ENCODE peak calls at places on chromosomes 5 and 9, in six cellular contexts. One of them, this sample, is unnamed.

GRCh38 chr9:75876999-75877647 is 13.3 kb upstream of the PCSK5 start:
- DNase-seq in IMR-90: no peak
- DNase-seq in endodermal cell: no peak
- DNase-seq in endothelial cell of umbilical vein: no peak
- DNase-seq in SK-N-SH: no peak
- DNase-seq in mammary epithelial cell: no peak
- DNase-seq in this sample: no peak

GRCh38 chr5:91219141-91219802 is 163.8 kb downstream of the ARRDC3 start:
- DNase-seq in IMR-90: peak; percentile 85
- DNase-seq in endodermal cell: no peak
- DNase-seq in endothelial cell of umbilical vein: no peak
- DNase-seq in SK-N-SH: no peak
- DNase-seq in mammary epithelial cell: peak; percentile 82
- DNase-seq in this sample: no peak

GRCh38 chr9:135302329-135303279 is 177.0 kb upstream of the PPP1R26 start:
- DNase-seq in IMR-90: no peak
- DNase-seq in endodermal cell: peak; percentile 30
- DNase-seq in endothelial cell of umbilical vein: no peak
- DNase-seq in SK-N-SH: peak; percentile 15
- DNase-seq in mammary epithelial cell: no peak
- DNase-seq in this sample: no peak

GRCh38 chr5:121108725-121109124 is 644.6 kb downstream of the PRR16 start:
- DNase-seq in IMR-90: no peak
- DNase-seq in endodermal cell: peak; percentile 78
- DNase-seq in endothelial cell of umbilical vein: no peak
- DNase-seq in SK-N-SH: no peak
- DNase-seq in mammary epithelial cell: no peak
- DNase-seq in this sample: no peak

GRCh38 chr5:173680660-173681242 is 64.3 kb upstream of the BOD1 start:
- DNase-seq in IMR-90: no peak
- DNase-seq in endodermal cell: no peak
- DNase-seq in endothelial cell of umbilical vein: no peak
- DNase-seq in SK-N-SH: no peak
- DNase-seq in mammary epithelial cell: no peak
- DNase-seq in this sample: no peak

GRCh38 chr9:24218656-24219055 is 327.0 kb downstream of the IZUMO3 start:
- DNase-seq in IMR-90: no peak
- DNase-seq in endodermal cell: no peak
- DNase-seq in endothelial cell of umbilical vein: no peak
- DNase-seq in SK-N-SH: no peak
- DNase-seq in mammary epithelial cell: peak; percentile 76
- DNase-seq in this sample: no peak

GRCh38 chr9:117739620-117740347 is 35.6 kb downstream of the TLR4 start:
- DNase-seq in IMR-90: no peak
- DNase-seq in endodermal cell: no peak
- DNase-seq in endothelial cell of umbilical vein: no peak
- DNase-seq in SK-N-SH: no peak
- DNase-seq in mammary epithelial cell: no peak
- DNase-seq in this sample: no peak

GRCh38 chr9:29439961-29440360 is 1866.7 kb upstream of the C9orf72 start:
- DNase-seq in IMR-90: no peak
- DNase-seq in endodermal cell: no peak
- DNase-seq in endothelial cell of umbilical vein: no peak
- DNase-seq in SK-N-SH: no peak
- DNase-seq in mammary epithelial cell: no peak
- DNase-seq in this sample: no peak

GRCh38 chr5:123809594-123810172 is 297.7 kb downstream of the CSNK1G3 start:
- DNase-seq in IMR-90: no peak
- DNase-seq in endodermal cell: no peak
- DNase-seq in endothelial cell of umbilical vein: no peak
- DNase-seq in SK-N-SH: no peak
- DNase-seq in mammary epithelial cell: no peak
- DNase-seq in this sample: no peak

GRCh38 chr5:88671808-88672499 is 211.0 kb downstream of the MEF2C start:
- DNase-seq in IMR-90: no peak
- DNase-seq in endodermal cell: peak; percentile 90
- DNase-seq in endothelial cell of umbilical vein: no peak
- DNase-seq in SK-N-SH: no peak
- DNase-seq in mammary epithelial cell: no peak
- DNase-seq in this sample: no peak

GRCh38 chr9:89872426-89872912 is 267.7 kb downstream of the GADD45G start:
- DNase-seq in IMR-90: no peak
- DNase-seq in endodermal cell: peak; percentile 30
- DNase-seq in endothelial cell of umbilical vein: no peak
- DNase-seq in SK-N-SH: no peak
- DNase-seq in mammary epithelial cell: no peak
- DNase-seq in this sample: no peak

GRCh38 chr9:81473206-81473605 is 216.1 kb downstream of the TLE1 start:
- DNase-seq in IMR-90: no peak
- DNase-seq in endodermal cell: no peak
- DNase-seq in endothelial cell of umbilical vein: no peak
- DNase-seq in SK-N-SH: no peak
- DNase-seq in mammary epithelial cell: no peak
- DNase-seq in this sample: no peak

GRCh38 chr9:129235931-129236331 is 57.9 kb upstream of the IER5L start:
- DNase-seq in IMR-90: no peak
- DNase-seq in endodermal cell: no peak
- DNase-seq in endothelial cell of umbilical vein: no peak
- DNase-seq in SK-N-SH: no peak
- DNase-seq in mammary epithelial cell: no peak
- DNase-seq in this sample: no peak

GRCh38 chr9:13278368-13279246 is 885 bp downstream of the MPDZ start:
- DNase-seq in IMR-90: peak; percentile 74
- DNase-seq in endodermal cell: peak; percentile 83
- DNase-seq in endothelial cell of umbilical vein: peak; percentile 83
- DNase-seq in SK-N-SH: peak; percentile 76
- DNase-seq in mammary epithelial cell: peak; percentile 30
- DNase-seq in this sample: peak; percentile 37

GRCh38 chr5:36696059-36696673 is 89.8 kb downstream of the SLC1A3 start:
- DNase-seq in IMR-90: peak; percentile 61
- DNase-seq in endodermal cell: peak; percentile 92
- DNase-seq in endothelial cell of umbilical vein: peak; percentile 51
- DNase-seq in SK-N-SH: peak; percentile 59
- DNase-seq in mammary epithelial cell: peak; percentile 61
- DNase-seq in this sample: peak; percentile 26

GRCh38 chr5:115309751-115310370 is 13.4 kb upstream of the CCDC112 start:
- DNase-seq in IMR-90: peak; percentile 58
- DNase-seq in endodermal cell: no peak
- DNase-seq in endothelial cell of umbilical vein: peak; percentile 69
- DNase-seq in SK-N-SH: no peak
- DNase-seq in mammary epithelial cell: peak; percentile 43
- DNase-seq in this sample: peak; percentile 26

GRCh38 chr5:134314443-134314842 is 52.5 kb downstream of the CDKL3 start:
- DNase-seq in IMR-90: no peak
- DNase-seq in endodermal cell: no peak
- DNase-seq in endothelial cell of umbilical vein: no peak
- DNase-seq in SK-N-SH: no peak
- DNase-seq in mammary epithelial cell: no peak
- DNase-seq in this sample: no peak

GRCh38 chr9:133727277-133727875 is 10.8 kb downstream of the SARDH start:
- DNase-seq in IMR-90: no peak
- DNase-seq in endodermal cell: peak; percentile 45
- DNase-seq in endothelial cell of umbilical vein: no peak
- DNase-seq in SK-N-SH: peak; percentile 46
- DNase-seq in mammary epithelial cell: no peak
- DNase-seq in this sample: no peak

GRCh38 chr5:54713923-54714581 is 196.5 kb downstream of the SNX18 start:
- DNase-seq in IMR-90: peak; percentile 85
- DNase-seq in endodermal cell: no peak
- DNase-seq in endothelial cell of umbilical vein: peak; percentile 59
- DNase-seq in SK-N-SH: no peak
- DNase-seq in mammary epithelial cell: no peak
- DNase-seq in this sample: no peak

GRCh38 chr5:25094219-25094618 is 449.4 kb upstream of the CDH10 start:
- DNase-seq in IMR-90: no peak
- DNase-seq in endodermal cell: peak; percentile 39
- DNase-seq in endothelial cell of umbilical vein: no peak
- DNase-seq in SK-N-SH: no peak
- DNase-seq in mammary epithelial cell: no peak
- DNase-seq in this sample: no peak

GRCh38 chr5:157682257-157682656 is 10.9 kb downstream of the C5orf52 start:
- DNase-seq in IMR-90: no peak
- DNase-seq in endodermal cell: no peak
- DNase-seq in endothelial cell of umbilical vein: no peak
- DNase-seq in SK-N-SH: no peak
- DNase-seq in mammary epithelial cell: no peak
- DNase-seq in this sample: no peak

GRCh38 chr5:135214897-135215616 is 181.0 kb upstream of the PITX1 start:
- DNase-seq in IMR-90: peak; percentile 60
- DNase-seq in endodermal cell: peak; percentile 25
- DNase-seq in endothelial cell of umbilical vein: no peak
- DNase-seq in SK-N-SH: peak; percentile 3
- DNase-seq in mammary epithelial cell: no peak
- DNase-seq in this sample: no peak

GRCh38 chr5:103120607-103121200 is 603 bp downstream of the PPIP5K2 start:
- DNase-seq in IMR-90: peak; percentile 6
- DNase-seq in endodermal cell: peak; percentile 66
- DNase-seq in endothelial cell of umbilical vein: peak; percentile 38
- DNase-seq in SK-N-SH: peak; percentile 12
- DNase-seq in mammary epithelial cell: peak; percentile 9
- DNase-seq in this sample: peak; percentile 1

GRCh38 chr9:96150324-96151023 is 151.5 kb downstream of the HSD17B3 start:
- DNase-seq in IMR-90: no peak
- DNase-seq in endodermal cell: no peak
- DNase-seq in endothelial cell of umbilical vein: no peak
- DNase-seq in SK-N-SH: no peak
- DNase-seq in mammary epithelial cell: no peak
- DNase-seq in this sample: no peak

GRCh38 chr5:76178913-76179312 is 95.7 kb downstream of the SV2C start:
- DNase-seq in IMR-90: no peak
- DNase-seq in endodermal cell: no peak
- DNase-seq in endothelial cell of umbilical vein: no peak
- DNase-seq in SK-N-SH: no peak
- DNase-seq in mammary epithelial cell: no peak
- DNase-seq in this sample: no peak
- H3K9ac ChIP-seq in IMR-90: no peak overlapping the region
- H3K9ac ChIP-seq in endodermal cell: no peak overlapping the region
- H3K9ac ChIP-seq in endothelial cell of umbilical vein: no peak overlapping the region
- H3K9ac ChIP-seq in SK-N-SH: no peak overlapping the region
- H3K9ac ChIP-seq in mammary epithelial cell: no peak overlapping the region
- H3K9ac ChIP-seq in this sample: no peak overlapping the region

GRCh38 chr5:142119051-142119625 is 10.6 kb downstream of the NDFIP1 start:
- DNase-seq in IMR-90: no peak
- DNase-seq in endodermal cell: no peak
- DNase-seq in endothelial cell of umbilical vein: no peak
- DNase-seq in SK-N-SH: peak; percentile 9
- DNase-seq in mammary epithelial cell: no peak
- DNase-seq in this sample: no peak
- H3K9ac ChIP-seq in IMR-90: no peak overlapping the region
- H3K9ac ChIP-seq in endodermal cell: no peak overlapping the region
- H3K9ac ChIP-seq in endothelial cell of umbilical vein: no peak overlapping the region
- H3K9ac ChIP-seq in SK-N-SH: no peak overlapping the region
- H3K9ac ChIP-seq in mammary epithelial cell: no peak overlapping the region
- H3K9ac ChIP-seq in this sample: no peak overlapping the region

GRCh38 chr5:76715484-76715733 is 517 bp upstream of the F2R start:
- DNase-seq in IMR-90: no peak
- DNase-seq in endodermal cell: no peak
- DNase-seq in endothelial cell of umbilical vein: no peak
- DNase-seq in SK-N-SH: no peak
- DNase-seq in mammary epithelial cell: no peak
- DNase-seq in this sample: no peak
- H3K9ac ChIP-seq in IMR-90: peak overlapping the region; percentile 44
- H3K9ac ChIP-seq in endodermal cell: no peak overlapping the region
- H3K9ac ChIP-seq in endothelial cell of umbilical vein: peak overlapping the region; percentile 77
- H3K9ac ChIP-seq in SK-N-SH: peak overlapping the region; percentile 93
- H3K9ac ChIP-seq in mammary epithelial cell: peak overlapping the region; percentile 49
- H3K9ac ChIP-seq in this sample: peak overlapping the region; percentile 48

GRCh38 chr9:124834586-124834985 is 18.7 kb upstream of the WDR38 start:
- DNase-seq in IMR-90: peak; percentile 67
- DNase-seq in endodermal cell: peak; percentile 56
- DNase-seq in endothelial cell of umbilical vein: no peak
- DNase-seq in SK-N-SH: peak; percentile 36
- DNase-seq in mammary epithelial cell: peak; percentile 97
- DNase-seq in this sample: no peak

GRCh38 chr9:124831642-124832364 is 21.5 kb upstream of the WDR38 start:
- DNase-seq in IMR-90: no peak
- DNase-seq in endodermal cell: no peak
- DNase-seq in endothelial cell of umbilical vein: no peak
- DNase-seq in SK-N-SH: no peak
- DNase-seq in mammary epithelial cell: no peak
- DNase-seq in this sample: no peak

GRCh38 chr9:124839612-124840299 is 13.5 kb upstream of the WDR38 start:
- DNase-seq in IMR-90: peak; percentile 30
- DNase-seq in endodermal cell: peak; percentile 89
- DNase-seq in endothelial cell of umbilical vein: peak; percentile 62
- DNase-seq in SK-N-SH: peak; percentile 77
- DNase-seq in mammary epithelial cell: no peak
- DNase-seq in this sample: peak; percentile 43

GRCh38 chr9:124830593-124830992 is 22.7 kb upstream of the WDR38 start:
- DNase-seq in IMR-90: no peak
- DNase-seq in endodermal cell: no peak
- DNase-seq in endothelial cell of umbilical vein: no peak
- DNase-seq in SK-N-SH: no peak
- DNase-seq in mammary epithelial cell: no peak
- DNase-seq in this sample: no peak

GRCh38 chr9:124835026-124835501 is 18.2 kb upstream of the WDR38 start:
- DNase-seq in IMR-90: peak; percentile 79
- DNase-seq in endodermal cell: no peak
- DNase-seq in endothelial cell of umbilical vein: peak; percentile 78
- DNase-seq in SK-N-SH: peak; percentile 91
- DNase-seq in mammary epithelial cell: peak; percentile 86
- DNase-seq in this sample: peak; percentile 36
- H3K9ac ChIP-seq in IMR-90: no peak overlapping the region
- H3K9ac ChIP-seq in endodermal cell: no peak overlapping the region
- H3K9ac ChIP-seq in endothelial cell of umbilical vein: no peak overlapping the region
- H3K9ac ChIP-seq in SK-N-SH: no peak overlapping the region
- H3K9ac ChIP-seq in mammary epithelial cell: no peak overlapping the region
- H3K9ac ChIP-seq in this sample: peak overlapping the region; percentile 25

DNA sequence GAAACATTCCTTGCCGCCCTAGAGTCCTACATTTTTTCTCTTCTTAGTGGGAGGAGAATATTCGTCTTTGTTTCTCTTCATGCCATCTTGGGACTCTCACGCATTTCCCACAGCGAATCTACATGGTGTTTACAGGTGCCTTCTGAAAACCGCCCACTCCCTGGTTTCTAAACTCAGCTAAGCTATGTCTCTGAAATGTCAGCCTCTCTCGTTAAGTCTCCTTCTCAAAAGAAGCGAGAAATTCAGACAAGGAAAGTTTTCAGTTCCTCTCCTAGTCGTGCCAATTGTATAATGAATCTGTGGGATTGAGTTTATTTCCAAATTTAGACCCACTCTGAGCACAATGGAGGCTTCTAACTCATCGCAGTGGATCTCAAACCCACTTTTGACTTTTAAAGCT is 186.8 kb upstream of the NFIB start:
- DNase-seq in IMR-90: no peak
- DNase-seq in endodermal cell: no peak
- DNase-seq in endothelial cell of umbilical vein: no peak
- DNase-seq in SK-N-SH: no peak
- DNase-seq in mammary epithelial cell: no peak
- DNase-seq in this sample: no peak
- H3K9ac ChIP-seq in IMR-90: no peak overlapping the region
- H3K9ac ChIP-seq in endodermal cell: no peak overlapping the region
- H3K9ac ChIP-seq in endothelial cell of umbilical vein: no peak overlapping the region
- H3K9ac ChIP-seq in SK-N-SH: no peak overlapping the region
- H3K9ac ChIP-seq in mammary epithelial cell: no peak overlapping the region
- H3K9ac ChIP-seq in this sample: no peak overlapping the region

This sample was measured in HepG2.